ENCODE peak calls at places on chromosomes 7 and 10, in eight cellular contexts. One of them, this sample, is unnamed.

GRCh38 chr7:151940048-151940845 is 16.0 kb upstream of the GALNTL5 start:
- DNase-seq in NCI-H1105 treated with DMSO at 0.1 percent for 48 hours: no peak
- DNase-seq in GOT3: no peak
- DNase-seq in stimulated activated CD4-positive, alpha-beta T cell treated with anti-CD3 and anti-CD28 coated beads, Interleukin-1b, Interleukin-23, amount 100 ng/mL, for 4 hours: no peak
- DNase-seq in AG08396: no peak
- DNase-seq in activated T-helper 9 cell treated with anti-CD3 and anti-CD28 coated beads, Interleukin-2, amount 50 U/mL, for 16 hours: no peak
- DNase-seq in activated CD4-positive, CD25-positive, alpha-beta regulatory T cell: no peak
- DNase-seq in WTC11: no peak
- DNase-seq in this sample: no peak

GRCh38 chr10:97515260-97515978 is 16.7 kb downstream of the UBTD1 start:
- DNase-seq in WTC11: no peak
- DNase-seq in AG08396: no peak
- DNase-seq in GOT3: no peak
- DNase-seq in activated CD4-positive, CD25-positive, alpha-beta regulatory T cell: no peak
- DNase-seq in NCI-H1105 treated with DMSO at 0.1 percent for 48 hours: no peak
- DNase-seq in stimulated activated CD4-positive, alpha-beta T cell treated with anti-CD3 and anti-CD28 coated beads, Interleukin-1b, Interleukin-23, amount 100 ng/mL, for 4 hours: no peak
- DNase-seq in activated T-helper 9 cell treated with anti-CD3 and anti-CD28 coated beads, Interleukin-2, amount 50 U/mL, for 16 hours: no peak
- DNase-seq in this sample: no peak

GRCh38 chr7:43141091-43141490 is 28.6 kb downstream of the HECW1 start:
- DNase-seq in stimulated activated CD4-positive, alpha-beta T cell treated with anti-CD3 and anti-CD28 coated beads, Interleukin-1b, Interleukin-23, amount 100 ng/mL, for 4 hours: no peak
- DNase-seq in WTC11: peak
- DNase-seq in activated T-helper 9 cell treated with anti-CD3 and anti-CD28 coated beads, Interleukin-2, amount 50 U/mL, for 16 hours: no peak
- DNase-seq in AG08396: no peak
- DNase-seq in activated CD4-positive, CD25-positive, alpha-beta regulatory T cell: no peak
- DNase-seq in NCI-H1105 treated with DMSO at 0.1 percent for 48 hours: no peak
- DNase-seq in GOT3: no peak
- DNase-seq in this sample: no peak

GRCh38 chr7:132646064-132646463 is 69.8 kb upstream of the PLXNA4 start:
- DNase-seq in NCI-H1105 treated with DMSO at 0.1 percent for 48 hours: no peak
- DNase-seq in activated CD4-positive, CD25-positive, alpha-beta regulatory T cell: no peak
- DNase-seq in stimulated activated CD4-positive, alpha-beta T cell treated with anti-CD3 and anti-CD28 coated beads, Interleukin-1b, Interleukin-23, amount 100 ng/mL, for 4 hours: no peak
- DNase-seq in AG08396: no peak
- DNase-seq in GOT3: no peak
- DNase-seq in activated T-helper 9 cell treated with anti-CD3 and anti-CD28 coated beads, Interleukin-2, amount 50 U/mL, for 16 hours: no peak
- DNase-seq in WTC11: no peak
- DNase-seq in this sample: no peak

GRCh38 chr10:24228642-24229041 is 19.7 kb downstream of the KIAA1217 start:
- DNase-seq in activated CD4-positive, CD25-positive, alpha-beta regulatory T cell: no peak
- DNase-seq in NCI-H1105 treated with DMSO at 0.1 percent for 48 hours: no peak
- DNase-seq in WTC11: no peak
- DNase-seq in AG08396: no peak
- DNase-seq in activated T-helper 9 cell treated with anti-CD3 and anti-CD28 coated beads, Interleukin-2, amount 50 U/mL, for 16 hours: no peak
- DNase-seq in stimulated activated CD4-positive, alpha-beta T cell treated with anti-CD3 and anti-CD28 coated beads, Interleukin-1b, Interleukin-23, amount 100 ng/mL, for 4 hours: no peak
- DNase-seq in GOT3: no peak
- DNase-seq in this sample: no peak

GRCh38 chr7:142811154-142811737 is 40.5 kb downstream of the PRSS2 start:
- DNase-seq in activated T-helper 9 cell treated with anti-CD3 and anti-CD28 coated beads, Interleukin-2, amount 50 U/mL, for 16 hours: no peak
- DNase-seq in AG08396: peak
- DNase-seq in activated CD4-positive, CD25-positive, alpha-beta regulatory T cell: no peak
- DNase-seq in GOT3: no peak
- DNase-seq in NCI-H1105 treated with DMSO at 0.1 percent for 48 hours: peak
- DNase-seq in stimulated activated CD4-positive, alpha-beta T cell treated with anti-CD3 and anti-CD28 coated beads, Interleukin-1b, Interleukin-23, amount 100 ng/mL, for 4 hours: no peak
- DNase-seq in WTC11: no peak
- DNase-seq in this sample: peak

GRCh38 chr7:271266-272107 is 18.5 kb upstream of the FOXL3 start:
- DNase-seq in WTC11: no peak
- DNase-seq in NCI-H1105 treated with DMSO at 0.1 percent for 48 hours: no peak
- DNase-seq in activated CD4-positive, CD25-positive, alpha-beta regulatory T cell: no peak
- DNase-seq in AG08396: no peak
- DNase-seq in stimulated activated CD4-positive, alpha-beta T cell treated with anti-CD3 and anti-CD28 coated beads, Interleukin-1b, Interleukin-23, amount 100 ng/mL, for 4 hours: no peak
- DNase-seq in activated T-helper 9 cell treated with anti-CD3 and anti-CD28 coated beads, Interleukin-2, amount 50 U/mL, for 16 hours: no peak
- DNase-seq in GOT3: no peak
- DNase-seq in this sample: no peak

GRCh38 chr7:37440738-37441404 is 7.8 kb downstream of the ELMO1 start:
- DNase-seq in stimulated activated CD4-positive, alpha-beta T cell treated with anti-CD3 and anti-CD28 coated beads, Interleukin-1b, Interleukin-23, amount 100 ng/mL, for 4 hours: no peak
- DNase-seq in activated CD4-positive, CD25-positive, alpha-beta regulatory T cell: no peak
- DNase-seq in AG08396: no peak
- DNase-seq in WTC11: no peak
- DNase-seq in NCI-H1105 treated with DMSO at 0.1 percent for 48 hours: no peak
- DNase-seq in GOT3: no peak
- DNase-seq in activated T-helper 9 cell treated with anti-CD3 and anti-CD28 coated beads, Interleukin-2, amount 50 U/mL, for 16 hours: no peak
- DNase-seq in this sample: peak

GRCh38 chr7:109121599-109122300 is 552.1 kb downstream of the DNAJB9 start:
- DNase-seq in NCI-H1105 treated with DMSO at 0.1 percent for 48 hours: no peak
- DNase-seq in AG08396: no peak
- DNase-seq in WTC11: no peak
- DNase-seq in GOT3: no peak
- DNase-seq in activated CD4-positive, CD25-positive, alpha-beta regulatory T cell: no peak
- DNase-seq in activated T-helper 9 cell treated with anti-CD3 and anti-CD28 coated beads, Interleukin-2, amount 50 U/mL, for 16 hours: no peak
- DNase-seq in stimulated activated CD4-positive, alpha-beta T cell treated with anti-CD3 and anti-CD28 coated beads, Interleukin-1b, Interleukin-23, amount 100 ng/mL, for 4 hours: no peak
- DNase-seq in this sample: no peak

GRCh38 chr10:77926566-77927342 is at the start of gene DLG5:
- DNase-seq in activated T-helper 9 cell treated with anti-CD3 and anti-CD28 coated beads, Interleukin-2, amount 50 U/mL, for 16 hours: no peak
- DNase-seq in GOT3: no peak
- DNase-seq in WTC11: peak
- DNase-seq in NCI-H1105 treated with DMSO at 0.1 percent for 48 hours: no peak
- DNase-seq in AG08396: peak
- DNase-seq in stimulated activated CD4-positive, alpha-beta T cell treated with anti-CD3 and anti-CD28 coated beads, Interleukin-1b, Interleukin-23, amount 100 ng/mL, for 4 hours: peak
- DNase-seq in activated CD4-positive, CD25-positive, alpha-beta regulatory T cell: no peak
- DNase-seq in this sample: peak

GRCh38 chr10:46055771-46056170 is 9.7 kb upstream of the MSMB start:
- DNase-seq in stimulated activated CD4-positive, alpha-beta T cell treated with anti-CD3 and anti-CD28 coated beads, Interleukin-1b, Interleukin-23, amount 100 ng/mL, for 4 hours: no peak
- DNase-seq in NCI-H1105 treated with DMSO at 0.1 percent for 48 hours: no peak
- DNase-seq in GOT3: no peak
- DNase-seq in activated CD4-positive, CD25-positive, alpha-beta regulatory T cell: no peak
- DNase-seq in WTC11: no peak
- DNase-seq in activated T-helper 9 cell treated with anti-CD3 and anti-CD28 coated beads, Interleukin-2, amount 50 U/mL, for 16 hours: no peak
- DNase-seq in AG08396: no peak
- DNase-seq in this sample: no peak

This sample was measured in NCI-H345.